ENCODE peak calls at places on chromosome 19, in ten cellular contexts. J, E, K, F, S, M, G, V, H and L are unnamed samples.

GRCh38 chr19:10368101-10368803 is 12.1 kb downstream of the TYK2 start:
- DNase-seq in V (no peak), J (no peak), K (no peak), E (no peak), F (no peak), S (no peak), H (no peak), G (no peak), M (no peak), L (no peak)

GRCh38 chr19:7916908-7917291 is 2.3 kb downstream of the TGFBR3L start:
- DNase-seq in E (no peak), S (no peak), H (no peak), G (no peak), K (no peak), F (no peak), V (no peak), M (no peak), J (no peak), L (no peak)

GRCh38 chr19:35977446-35978222 is 17.4 kb upstream of the SDHAF1 start:
- DNase-seq in V (no peak), E (no peak), F (no peak), H (peak), S (no peak), M (no peak), K (no peak), G (no peak), J (no peak), L (no peak)

GRCh38 chr19:17001603-17002183 is 24.9 kb downstream of the CPAMD8 start:
- DNase-seq in H (no peak), M (peak), V (no peak), G (no peak), E (no peak), J (no peak), S (no peak), K (no peak), F (no peak), L (no peak)

GRCh38 chr19:18156841-18157464 is 4.0 kb downstream of the PIK3R2 start:
- DNase-seq in J (peak), S (peak), F (peak), E (peak), G (peak), V (no peak), H (peak), K (peak), M (peak), L (peak)

GRCh38 chr19:34841780-34842179 is 68.8 kb upstream of the ZNF599 start:
- DNase-seq in E (no peak), M (no peak), F (no peak), G (no peak), K (no peak), S (no peak), J (no peak), V (no peak), H (no peak), L (no peak)

GRCh38 chr19:33241530-33242101 is 16.0 kb upstream of the SLC7A10 start:
- DNase-seq in F (peak), V (no peak), G (peak), K (no peak), J (no peak), E (peak), H (no peak), M (peak), S (peak), L (no peak)

GRCh38 chr19:48858984-48859710 is 9.3 kb downstream of the PLEKHA4 start:
- DNase-seq in F (no peak), M (peak), H (no peak), J (no peak), V (no peak), K (peak), E (peak), G (no peak), S (no peak), L (no peak)

GRCh38 chr19:20964798-20965197 is 41.7 kb downstream of the ZNF85 start:
- DNase-seq in V (no peak), J (no peak), H (peak), M (no peak), G (no peak), E (no peak), S (no peak), K (no peak), F (no peak), L (no peak)

DNA sequence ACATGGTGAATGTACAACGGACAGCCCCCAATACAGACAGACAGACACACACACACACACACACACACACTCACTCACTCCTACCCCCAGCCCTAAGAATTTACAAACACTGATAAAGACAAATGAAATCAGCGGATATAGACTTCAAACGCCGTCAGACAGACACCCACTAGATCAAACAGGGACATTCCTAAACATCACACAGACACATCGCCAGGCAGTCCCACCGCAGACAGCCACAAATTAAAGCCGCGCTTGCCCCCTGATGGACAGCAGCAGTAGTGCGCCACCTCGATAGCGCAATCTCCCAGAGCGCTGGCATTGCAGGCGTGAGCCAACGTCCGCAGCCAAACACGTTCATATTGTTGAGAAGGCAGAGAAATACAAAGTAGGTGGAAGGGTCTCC is 24.7 kb upstream of the ADGRE1 start:
- DNase-seq in G (peak), M (peak), K (peak), H (peak), E (peak), J (peak), V (peak), F (peak), S (peak), L (peak)
- TF ChIP-seq CTCF in G (peak), M (peak), K (peak), H (peak), E (peak), J (peak), V (peak), F (peak), S (peak), L (peak)

GRCh38 chr19:45253396-45254027 is 2.4 kb downstream of the MARK4 start:
- DNase-seq in S (no peak), M (no peak), V (no peak), K (no peak), E (no peak), J (no peak), F (no peak), H (no peak), G (no peak), L (no peak)

GRCh38 chr19:45256836-45257235 is 5.8 kb downstream of the MARK4 start:
- DNase-seq in H (no peak), F (no peak), S (no peak), V (no peak), M (no peak), K (no peak), J (no peak), E (no peak), G (no peak), L (no peak)

GRCh38 chr19:45255611-45256157 is 4.6 kb downstream of the MARK4 start:
- DNase-seq in H (no peak), V (no peak), M (no peak), F (no peak), S (no peak), J (no peak), E (no peak), G (no peak), K (no peak), L (no peak)

GRCh38 chr19:45251452-45252354 is 632 bp downstream of the MARK4 start:
- DNase-seq in V (peak), M (peak), K (no peak), S (no peak), G (no peak), E (peak), F (no peak), J (no peak), H (no peak), L (peak)

DNA sequence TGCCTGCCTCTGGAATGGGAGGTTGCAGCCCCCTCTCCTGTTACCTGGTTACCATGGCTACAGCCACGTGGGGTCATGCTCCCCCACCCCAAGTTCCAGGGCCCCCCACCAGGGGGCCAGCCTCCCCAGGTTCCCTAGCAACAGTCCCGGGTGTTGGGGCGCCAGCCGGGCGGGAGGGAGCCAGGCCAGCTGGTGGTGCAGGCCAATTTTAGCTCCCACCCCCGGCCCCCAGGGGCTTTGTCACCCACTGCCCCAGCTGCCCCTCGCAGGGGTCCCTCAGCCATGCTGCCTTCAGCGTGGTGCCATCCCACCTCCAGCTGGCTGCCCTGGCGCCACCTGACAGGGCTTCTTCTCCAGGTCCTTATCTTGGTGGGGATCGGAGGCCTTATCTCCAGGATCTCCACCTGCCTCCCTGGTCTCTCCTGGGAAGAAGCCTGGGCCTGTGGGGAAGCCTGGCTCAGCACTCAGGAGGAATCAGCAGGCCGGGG is 3.0 kb downstream of the MARK4 start:
- DNase-seq in S (no peak), J (no peak), H (no peak), V (no peak), F (no peak), K (no peak), E (no peak), G (no peak), M (peak), L (no peak)
- TF ChIP-seq CTCF in S (no peak), J (peak), H (no peak), V (peak), F (peak), K (no peak), E (peak), G (no peak), M (peak), L (peak)

GRCh38 chr19:42313096-42313839 is at the start of gene TMEM145:
- DNase-seq in E (peak), G (no peak), M (peak), V (peak), H (no peak), S (peak), F (peak), K (no peak), J (no peak), L (peak)
- TF ChIP-seq CTCF in E (no peak), G (no peak), M (peak), V (peak), H (peak), S (no peak), F (no peak), K (no peak), J (no peak), L (no peak)

GRCh38 chr19:12035220-12036172 is at the start of gene ZNF433:
- DNase-seq in M (peak), J (peak), H (peak), S (peak), K (peak), E (peak), V (peak), G (peak), F (peak), L (peak)
- TF ChIP-seq CTCF in M (no peak), J (no peak), H (peak), S (no peak), K (no peak), E (no peak), V (no peak), G (no peak), F (peak), L (no peak)

GRCh38 chr19:54391589-54392061 is 23.6 kb upstream of the TTYH1 start:
- DNase-seq in H (peak), E (no peak), G (no peak), F (no peak), M (no peak), J (no peak), S (no peak), K (no peak), V (no peak), L (no peak)

GRCh38 chr19:54388001-54388802 is 23.5 kb upstream of the LAIR1 start:
- DNase-seq in K (no peak), M (peak), S (peak), E (no peak), J (no peak), V (no peak), F (peak), G (no peak), H (no peak), L (no peak)

GRCh38 chr19:54389556-54389955 is 24.8 kb upstream of the LAIR1 start:
- DNase-seq in F (no peak), E (no peak), S (no peak), J (no peak), M (no peak), H (no peak), K (no peak), G (no peak), V (no peak), L (no peak)

GRCh38 chr19:54390942-54391577 is 24.2 kb upstream of the TTYH1 start:
- DNase-seq in J (peak), G (peak), M (peak), V (peak), E (no peak), H (peak), S (peak), K (peak), F (peak), L (peak)

GRCh38 chr19:54388803-54389144 is 24.0 kb upstream of the LAIR1 start:
- DNase-seq in H (no peak), J (no peak), F (no peak), E (no peak), G (no peak), M (no peak), V (no peak), K (no peak), S (no peak), L (no peak)
- TF ChIP-seq CTCF in H (no peak), J (no peak), F (no peak), E (no peak), G (no peak), M (no peak), V (no peak), K (no peak), S (no peak), L (no peak)

GRCh38 chr19:1343026-1343425 is 40.7 kb upstream of the NDUFS7 start:
- DNase-seq in V (no peak), S (no peak), H (no peak), G (no peak), J (no peak), M (no peak), E (no peak), K (no peak), F (peak), L (no peak)
- TF ChIP-seq CTCF in V (no peak), S (no peak), H (no peak), G (no peak), J (no peak), M (no peak), E (no peak), K (no peak), F (peak), L (no peak)

GRCh38 chr19:43124360-43124759 is 41.9 kb upstream of the PSG2 start:
- DNase-seq in K (no peak), S (no peak), J (no peak), G (no peak), F (no peak), H (no peak), M (no peak), E (no peak), V (no peak), L (no peak)
- TF ChIP-seq CTCF in K (no peak), S (no peak), J (no peak), G (no peak), F (peak), H (no peak), M (no peak), E (no peak), V (no peak), L (no peak)

GRCh38 chr19:3556978-3557460 is 367 bp downstream of the MFSD12 start:
- DNase-seq in F (peak), J (no peak), G (no peak), V (no peak), S (peak), K (peak), H (no peak), M (peak), E (peak), L (peak)
- TF ChIP-seq CTCF in F (peak), J (no peak), G (no peak), V (peak), S (no peak), K (no peak), H (peak), M (no peak), E (no peak), L (no peak)

DNA sequence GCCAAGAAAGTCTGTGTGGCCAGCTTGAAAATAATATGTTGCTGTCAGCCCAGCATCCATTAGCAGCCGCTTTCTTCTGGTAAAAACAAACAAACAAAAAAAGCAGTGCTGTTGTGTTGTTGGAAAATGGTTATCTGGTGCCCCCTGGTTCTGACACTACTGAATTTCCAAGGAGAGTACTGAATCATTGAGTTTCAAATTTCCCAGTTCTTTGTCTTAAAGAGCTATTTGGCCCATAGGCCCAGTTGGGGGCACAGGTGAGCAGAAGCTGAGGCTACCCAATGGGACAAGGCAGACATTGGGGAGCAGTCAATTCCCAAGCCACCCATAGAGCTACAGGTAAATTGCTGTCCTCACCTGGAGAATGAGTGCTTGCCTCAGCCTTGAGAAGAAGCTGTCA is 995.9 kb downstream of the UQCRFS1 start:
- DNase-seq in S (no peak), H (no peak), J (no peak), M (no peak), F (no peak), K (no peak), G (no peak), E (no peak), V (no peak), L (no peak)
- TF ChIP-seq CTCF in S (no peak), H (no peak), J (no peak), M (no peak), F (no peak), K (peak), G (no peak), E (no peak), V (peak), L (no peak)

GRCh38 chr19:1811942-1812425 is at the start of gene ATP8B3:
- DNase-seq in F (no peak), V (no peak), S (no peak), J (no peak), M (no peak), K (no peak), H (no peak), G (no peak), E (no peak), L (no peak)

GRCh38 chr19:1814391-1814790 is 2.3 kb upstream of the ATP8B3 start:
- DNase-seq in G (no peak), F (no peak), V (no peak), S (no peak), E (no peak), M (no peak), J (no peak), H (no peak), K (peak), L (no peak)

GRCh38 chr19:1812426-1813196 is 535 bp upstream of the ATP8B3 start:
- DNase-seq in E (peak), M (peak), G (peak), V (peak), F (peak), K (peak), H (peak), J (peak), S (peak), L (peak)

GRCh38 chr19:1813837-1814217 is 1.8 kb upstream of the ATP8B3 start:
- DNase-seq in F (no peak), H (no peak), V (no peak), G (no peak), M (no peak), J (no peak), S (no peak), E (no peak), K (peak), L (no peak)

DNA sequence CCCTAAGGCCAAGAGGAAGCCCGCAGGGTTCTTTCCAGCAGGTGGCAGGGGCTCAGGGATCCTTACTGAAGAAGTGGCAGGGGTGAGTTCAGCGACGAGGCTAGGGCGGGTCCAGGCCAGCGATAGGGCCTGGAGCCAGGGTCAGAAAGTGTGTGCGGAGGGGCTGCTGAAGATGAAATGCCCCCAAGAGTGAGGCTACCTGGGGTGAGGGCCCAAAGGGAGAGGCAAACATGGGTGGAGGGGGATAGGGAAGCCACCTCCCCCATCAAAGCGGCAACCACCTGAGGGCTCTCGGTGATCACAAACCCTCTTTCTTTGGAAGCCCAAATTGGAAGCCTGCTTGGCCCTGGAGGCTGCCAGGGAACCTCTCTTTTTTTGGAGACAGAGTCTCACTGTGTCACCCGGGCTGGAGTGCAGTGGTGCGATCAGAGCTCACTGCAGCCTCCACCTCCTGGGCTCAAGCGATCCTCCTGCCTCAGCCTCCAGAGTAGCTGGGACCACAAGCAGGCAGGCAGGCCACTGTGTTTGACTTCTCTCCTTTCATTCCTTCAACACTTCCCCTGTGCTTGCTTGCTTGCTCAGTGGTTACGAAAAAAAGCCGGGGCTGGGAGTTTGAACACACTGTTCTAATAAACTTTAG is 1.2 kb upstream of the ATP8B3 start:
- DNase-seq in M (no peak), S (no peak), V (no peak), G (no peak), E (no peak), H (no peak), K (peak), F (no peak), J (no peak), L (no peak)
- TF ChIP-seq CTCF in M (peak), S (no peak), V (no peak), G (no peak), E (no peak), H (no peak), K (peak), F (no peak), J (no peak), L (no peak)